ENCODE peak calls at places on chromosome 12, in four cellular contexts. L, E, J and X are unnamed samples. For H3K27me3, the result is how much of the 10 kb centered on the place peaks cover.

GRCh38 chr12:114995891-114996290 is 311.9 kb upstream of the TBX3 start:
- DNase-seq in L (no peak), E (no peak), J (peak), X (peak)

GRCh38 chr12:108613548-108613947 is 15.7 kb upstream of the TMEM119 start:
- DNase-seq in L (no peak), E (no peak), J (no peak), X (no peak)

GRCh38 chr12:121804417-121805111 is 755 bp downstream of the SETD1B start:
- DNase-seq in L (peak), E (no peak), J (no peak), X (no peak)

GRCh38 chr12:120412421-120412820 is 25.5 kb upstream of the COX6A1 start:
- DNase-seq in L (no peak), E (no peak), J (no peak), X (no peak)

GRCh38 chr12:122028165-122028591 is 6.5 kb downstream of the BCL7A start:
- DNase-seq in L (no peak), E (no peak), J (peak), X (no peak)

GRCh38 chr12:92739099-92739498 is 36.3 kb downstream of the PLEKHG7 start:
- DNase-seq in L (no peak), E (no peak), J (peak), X (no peak)

GRCh38 chr12:48078901-48079300 is 27.0 kb downstream of the SENP1 start:
- DNase-seq in L (no peak), E (no peak), J (peak), X (peak)

GRCh38 chr12:72261885-72262284 is 10.3 kb upstream of the TRHDE start:
- DNase-seq in L (no peak), E (no peak), J (no peak), X (no peak)

GRCh38 chr12:112854344-112854743 is 52.4 kb upstream of the OAS1 start:
- DNase-seq in L (no peak), E (no peak), J (no peak), X (no peak)

GRCh38 chr12:45416161-45416560 is 200.3 kb downstream of the ANO6 start:
- DNase-seq in L (no peak), E (no peak), J (no peak), X (no peak)

GRCh38 chr12:62744551-62744950 is 190.4 kb downstream of the PPM1H start:
- DNase-seq in L (peak), E (no peak), J (peak), X (peak)

GRCh38 chr12:121713257-121714155 is 954 bp downstream of the TMEM120B start:
- DNase-seq in L (peak), E (no peak), J (no peak), X (no peak)

GRCh38 chr12:106315523-106315922 is 13.0 kb downstream of the TCP11L2 start:
- DNase-seq in L (no peak), E (no peak), J (no peak), X (no peak)

GRCh38 chr12:19299765-19300164 is 139.5 kb upstream of the AEBP2 start:
- DNase-seq in L (no peak), E (no peak), J (peak), X (peak)

GRCh38 chr12:94286580-94287244 is 138.3 kb downstream of the PLXNC1 start:
- DNase-seq in L (no peak), E (no peak), J (no peak), X (no peak)

GRCh38 chr12:68375701-68376469 is 43.7 kb upstream of the MDM1 start:
- DNase-seq in L (no peak), E (no peak), J (peak), X (peak)

GRCh38 chr12:16612647-16613046 is 6.7 kb upstream of the LMO3 start:
- DNase-seq in L (no peak), E (no peak), J (no peak), X (no peak)

GRCh38 chr12:28963554-28963953 is 185.5 kb upstream of the FAR2 start:
- DNase-seq in L (no peak), E (no peak), J (peak), X (no peak)

GRCh38 chr12:96994900-96995299 is 87.8 kb downstream of the NEDD1 start:
- DNase-seq in L (no peak), E (no peak), J (no peak), X (no peak)

GRCh38 chr12:90970471-90970870 is 15.5 kb upstream of the CCER1 start:
- DNase-seq in L (no peak), E (no peak), J (peak), X (no peak)

GRCh38 chr12:117766008-117766407 is 202.8 kb downstream of the KSR2 start:
- DNase-seq in L (no peak), E (no peak), J (no peak), X (no peak)

GRCh38 chr12:93032748-93033147 is 103.7 kb upstream of the EEA1 start:
- DNase-seq in L (no peak), E (no peak), J (peak), X (no peak)

GRCh38 chr12:31504625-31505222 is 86.2 kb downstream of the DENND5B start:
- DNase-seq in L (no peak), E (no peak), J (no peak), X (no peak)

GRCh38 chr12:12976366-12976765 is 23.7 kb downstream of the HEBP1 start:
- DNase-seq in L (no peak), E (no peak), J (peak), X (peak)

GRCh38 chr12:131351319-131352028 is 359.4 kb upstream of the SFSWAP start:
- DNase-seq in L (no peak), E (no peak), J (no peak), X (no peak)

GRCh38 chr12:127811988-127812387 is 455.0 kb upstream of the TMEM132C start:
- DNase-seq in L (peak), E (no peak), J (peak), X (peak)

GRCh38 chr12:94206886-94207285 is 58.5 kb downstream of the PLXNC1 start:
- DNase-seq in L (no peak), E (no peak), J (no peak), X (no peak)

GRCh38 chr12:20599757-20600156 is 95.4 kb upstream of the SLCO1C1 start:
- DNase-seq in L (no peak), E (no peak), J (no peak), X (no peak)

GRCh38 chr12:130013771-130014484 is 110.1 kb upstream of the TMEM132D start:
- DNase-seq in L (no peak), E (no peak), J (peak), X (peak)

GRCh38 chr12:14756331-14757143 is 46.7 kb downstream of the WBP11 start:
- DNase-seq in L (no peak), E (no peak), J (no peak), X (no peak)

GRCh38 chr12:32284561-32284960 is 114.8 kb upstream of the FGD4 start:
- DNase-seq in L (no peak), E (no peak), J (peak), X (no peak)

GRCh38 chr12:106078358-106079025 is 60.3 kb downstream of the NUAK1 start:
- DNase-seq in L (peak), E (no peak), J (peak), X (peak)

GRCh38 chr12:39887824-39888223 is 218.1 kb downstream of the SLC2A13 start:
- DNase-seq in L (no peak), E (no peak), J (no peak), X (no peak)

GRCh38 chr12:64943686-64944085 is 119.2 kb downstream of the TBC1D30 start:
- DNase-seq in L (no peak), E (no peak), J (peak), X (no peak)

GRCh38 chr12:64951944-64952343 is 127.5 kb downstream of the TBC1D30 start:
- DNase-seq in L (no peak), E (no peak), J (no peak), X (no peak)

GRCh38 chr12:64950899-64951298 is 126.5 kb downstream of the TBC1D30 start:
- DNase-seq in L (no peak), E (no peak), J (no peak), X (no peak)

DNA sequence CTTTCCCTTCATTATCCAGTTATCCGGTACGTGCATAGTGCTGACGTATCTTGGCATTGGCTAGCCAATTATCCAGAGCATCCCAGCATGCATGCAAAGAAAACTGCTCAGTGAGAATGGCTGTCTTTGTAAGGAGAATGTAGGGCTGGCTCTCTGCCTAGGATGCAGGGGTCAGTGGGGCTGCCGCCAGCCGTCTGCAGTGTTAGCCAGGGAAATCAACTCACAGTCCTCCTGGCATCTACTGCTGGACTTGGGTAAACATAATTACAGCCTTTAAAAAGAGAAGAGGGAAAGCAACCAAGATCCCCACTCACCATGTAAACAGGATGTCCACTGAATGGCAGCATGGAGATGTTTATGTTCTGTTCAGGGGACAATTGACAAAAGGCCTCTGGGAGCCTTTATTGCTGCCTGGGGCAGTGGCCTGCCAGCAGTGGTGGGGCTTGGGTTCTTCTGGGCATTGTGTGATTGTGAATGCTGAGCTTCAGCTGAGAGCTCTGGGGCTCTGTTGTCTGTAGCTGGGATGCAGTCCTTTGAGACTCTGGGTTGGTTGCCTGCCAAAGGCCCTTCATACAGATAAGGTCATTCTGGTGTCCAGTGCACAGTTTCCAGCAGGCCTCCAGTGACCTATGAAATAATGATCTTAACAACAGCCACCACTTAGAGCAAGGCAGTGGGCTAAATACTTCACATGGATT is 121.8 kb downstream of the TBC1D30 start:
- DNase-seq in L (peak), E (no peak), J (peak), X (no peak)
- H3K27me3 ChIP-seq in L (under half), E (under half), J (under half), X (under half)

DNA sequence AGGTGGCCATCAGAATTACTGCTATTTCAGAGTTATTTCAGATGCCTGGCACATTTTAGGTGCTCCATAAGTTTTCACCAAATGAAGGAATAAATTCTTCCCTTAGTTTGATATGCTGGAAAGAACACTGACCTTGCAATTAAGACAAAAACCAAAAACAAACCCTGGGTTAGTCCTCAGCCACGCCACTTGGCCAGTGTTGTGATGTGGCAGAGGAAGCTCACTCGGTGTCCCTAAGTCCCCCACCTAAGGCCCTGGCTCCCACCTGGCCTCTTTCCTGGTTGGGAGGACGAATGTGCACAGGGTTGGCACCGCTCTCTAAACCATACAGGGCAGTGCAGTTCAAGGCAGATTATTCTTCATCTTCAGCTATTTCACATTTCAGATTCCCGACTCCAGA is 13.7 kb upstream of the FGF23 start:
- DNase-seq in L (no peak), E (no peak), J (no peak), X (no peak)
- H3K27ac ChIP-seq in L (no peak), E (no peak), J (no peak), X (no peak)

GRCh38 chr12:52821071-52821730 is 7.3 kb upstream of the KRT4 start:
- DNase-seq in L (peak), E (no peak), J (no peak), X (no peak)
- H3K27me3 ChIP-seq in L (under half), E (under half), J (under half), X (under half)

GRCh38 chr12:24643120-24644119 is 305.5 kb downstream of the BCAT1 start:
- DNase-seq in L (no peak), E (no peak), J (no peak), X (no peak)
- H3K27ac ChIP-seq in L (no peak), E (no peak), J (no peak), X (no peak)

GRCh38 chr12:52819731-52820510 is 6.0 kb upstream of the KRT4 start:
- DNase-seq in L (peak), E (no peak), J (no peak), X (no peak)
- H3K27me3 ChIP-seq in L (under half), E (under half), J (under half), X (under half)

GRCh38 chr12:63906876-63907275 is 62.4 kb downstream of the SRGAP1 start:
- DNase-seq in L (no peak), E (no peak), J (no peak), X (no peak)

GRCh38 chr12:63913929-63914328 is 69.4 kb downstream of the SRGAP1 start:
- DNase-seq in L (no peak), E (no peak), J (no peak), X (no peak)

GRCh38 chr12:63911336-63911735 is 66.8 kb downstream of the SRGAP1 start:
- DNase-seq in L (no peak), E (no peak), J (peak), X (no peak)

GRCh38 chr12:63907561-63907960 is 63.1 kb downstream of the SRGAP1 start:
- DNase-seq in L (no peak), E (no peak), J (no peak), X (no peak)

GRCh38 chr12:63909746-63910145 is 65.2 kb downstream of the SRGAP1 start:
- DNase-seq in L (no peak), E (no peak), J (no peak), X (no peak)
- H3K27ac ChIP-seq in L (no peak), E (no peak), J (no peak), X (no peak)

GRCh38 chr12:54071942-54072341 is 18.3 kb downstream of the HOXC4 start:
- DNase-seq in L (no peak), E (no peak), J (no peak), X (no peak)

GRCh38 chr12:54074308-54074707 is 20.7 kb downstream of the HOXC4 start:
- DNase-seq in L (no peak), E (no peak), J (no peak), X (no peak)

GRCh38 chr12:54075974-54076373 is 22.3 kb downstream of the HOXC4 start:
- DNase-seq in L (no peak), E (no peak), J (no peak), X (no peak)

DNA sequence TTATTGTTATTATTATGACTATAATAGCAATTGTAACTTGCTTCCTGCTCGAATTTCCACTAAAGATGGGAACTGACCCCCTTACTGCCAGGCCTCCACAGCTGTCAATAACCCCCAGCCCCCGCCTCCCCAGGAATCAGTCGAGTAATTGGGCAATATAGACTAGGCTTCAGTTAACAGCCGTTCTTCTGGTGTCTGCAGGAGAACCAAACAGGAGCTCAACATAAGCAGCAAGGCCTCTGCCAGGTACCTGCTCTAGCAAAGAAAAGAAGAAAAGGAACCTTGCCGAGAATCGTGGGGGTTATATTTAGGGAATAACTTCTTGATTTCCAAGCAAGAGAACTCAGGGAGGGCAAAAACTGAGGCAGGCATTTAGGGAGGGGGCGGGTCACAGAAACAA is 21.8 kb downstream of the HOXC4 start:
- DNase-seq in L (no peak), E (no peak), J (no peak), X (no peak)
- H3K27me3 ChIP-seq in L (under half), E (under half), J (under half), X (under half)

DNA sequence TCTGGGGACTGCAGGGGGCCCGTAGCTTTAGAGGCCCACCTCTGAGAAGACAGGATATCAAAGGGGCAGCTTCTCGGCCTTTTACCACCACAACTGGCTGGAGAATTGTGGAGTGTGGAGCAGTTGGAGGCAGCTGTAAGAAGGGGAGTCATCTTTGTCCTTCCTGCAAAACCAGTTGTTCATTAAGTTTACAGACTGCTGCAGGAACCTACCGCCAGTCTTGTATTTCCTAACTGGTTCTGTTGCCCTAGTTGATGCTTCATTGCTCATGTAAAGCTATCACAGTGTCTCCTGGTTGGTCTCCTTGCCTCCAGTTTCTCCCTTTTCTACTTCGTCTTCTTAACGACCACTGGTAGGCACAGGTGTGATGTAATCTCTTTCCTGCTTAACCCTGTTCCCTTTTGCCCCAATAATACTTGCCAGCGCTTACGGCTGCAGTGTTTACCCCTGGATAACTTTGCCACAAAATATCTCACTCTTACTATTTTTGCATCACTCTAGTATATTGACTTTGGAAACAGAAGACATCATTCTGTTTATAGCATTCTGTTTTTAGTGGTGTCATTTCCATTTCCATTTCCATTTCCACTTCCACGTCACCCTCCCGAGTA is 11.9 kb downstream of the ESPL1 start:
- DNase-seq in L (no peak), E (no peak), J (no peak), X (no peak)
- H3K27ac ChIP-seq in L (no peak), E (no peak), J (no peak), X (no peak)

GRCh38 chr12:52728374-52728773 is 25.1 kb upstream of the KRT77 start:
- DNase-seq in L (no peak), E (no peak), J (no peak), X (no peak)

GRCh38 chr12:52727037-52727436 is 23.7 kb upstream of the KRT77 start:
- DNase-seq in L (no peak), E (no peak), J (no peak), X (no peak)

GRCh38 chr12:52729147-52729546 is 25.8 kb upstream of the KRT77 start:
- DNase-seq in L (no peak), E (no peak), J (no peak), X (no peak)

GRCh38 chr12:52730793-52731192 is 27.5 kb upstream of the KRT77 start:
- DNase-seq in L (no peak), E (no peak), J (no peak), X (no peak)

GRCh38 chr12:52730383-52730782 is 27.1 kb upstream of the KRT77 start:
- DNase-seq in L (no peak), E (no peak), J (no peak), X (no peak)
- H3K27me3 ChIP-seq in L (under half), E (under half), J (under half), X (under half)